ENCODE peak calls at places on chromosomes 7 and 10, in nine cellular contexts. P is cardiac muscle cell, G is lower leg skin, I is neural progenitor cell, L is fibroblast of mammary gland, H is tibial artery, O is left ventricle myocardium inferior, N is astrocyte, C is pancreas. W is an unnamed sample.
A peak's percentile ranks its signal among the peaks of the same experiment; 100 is the strongest.

GRCh38 chr10:62048473-62048872 is 147.0 kb downstream of the ARID5B start:
- DNase-seq in G (no peak), P (no peak), I (no peak), L (no peak), O (no peak), N (no peak), H (no peak), C (no peak), W (no peak)

GRCh38 chr10:127908106-127908957 is 1.4 kb downstream of the PTPRE start:
- DNase-seq in L (peak; percentile 97), H (no peak), G (no peak), P (no peak), N (peak; percentile 91), I (no peak), C (peak; percentile 20), O (no peak), W (peak; percentile 63)

GRCh38 chr7:77958436-77958835 is 159.9 kb downstream of the PHTF2 start:
- DNase-seq in H (no peak), L (no peak), O (no peak), G (no peak), P (no peak), C (no peak), I (no peak), N (no peak), W (no peak)

GRCh38 chr10:69451209-69451783 is at the start of gene TSPAN15:
- DNase-seq in I (peak; percentile 97), C (peak; percentile 91), N (peak; percentile 57), P (peak; percentile 96), G (peak; percentile 72), L (peak; percentile 45), O (peak; percentile 92), H (peak; percentile 81), W (no peak)

GRCh38 chr7:2612445-2613112 is 19.2 kb upstream of the TTYH3 start:
- DNase-seq in O (no peak), P (no peak), H (no peak), C (no peak), N (no peak), L (no peak), G (no peak), I (no peak), W (no peak)

GRCh38 chr7:155538293-155538692 is 8.1 kb downstream of the CNPY1 start:
- DNase-seq in H (no peak), N (no peak), L (no peak), P (no peak), G (no peak), O (no peak), C (no peak), I (peak; percentile 28), W (no peak)

GRCh38 chr10:86053675-86054074 is 312.9 kb downstream of the GRID1 start:
- DNase-seq in O (no peak), N (no peak), C (no peak), L (no peak), H (no peak), P (no peak), G (no peak), I (no peak), W (no peak)

GRCh38 chr7:129489491-129489890 is 12.8 kb upstream of the SMKR1 start:
- DNase-seq in L (peak; percentile 80), I (no peak), N (peak; percentile 98), H (no peak), P (no peak), O (no peak), C (no peak), G (no peak), W (no peak)

GRCh38 chr7:109545686-109546085 is 976.0 kb downstream of the DNAJB9 start:
- DNase-seq in C (no peak), H (no peak), G (no peak), N (no peak), I (no peak), P (peak; percentile 15), O (no peak), L (no peak), W (no peak)

GRCh38 chr10:69392481-69393000 is 24.2 kb downstream of the TACR2 start:
- DNase-seq in G (peak; percentile 90), C (peak; percentile 89), H (peak; percentile 92), L (peak; percentile 80), N (peak; percentile 35), O (peak; percentile 86), P (peak; percentile 90), I (peak; percentile 92), W (peak; percentile 10)

GRCh38 chr10:89954787-89955566 is 253.6 kb downstream of the KIF20B start:
- DNase-seq in G (no peak), L (peak; percentile 21), I (no peak), N (no peak), O (no peak), C (no peak), P (no peak), H (no peak), W (no peak)

GRCh38 chr10:109953745-109954144 is 30.4 kb upstream of the XPNPEP1 start:
- DNase-seq in L (peak; percentile 57), I (no peak), C (no peak), H (no peak), N (no peak), O (no peak), P (no peak), G (no peak), W (no peak)

GRCh38 chr10:91082447-91082846 is 138.0 kb upstream of the PCGF5 start:
- DNase-seq in I (no peak), L (no peak), H (no peak), G (no peak), C (no peak), O (no peak), N (no peak), P (no peak), W (no peak)

GRCh38 chr10:103855852-103856496 is 598 bp upstream of the SH3PXD2A start:
- DNase-seq in N (no peak), G (no peak), O (no peak), C (no peak), L (no peak), P (no peak), H (no peak), I (peak; percentile 49), W (no peak)
- H3K4me3 ChIP-seq in N (peak overlapping the region; percentile 45), G (peak overlapping the region; percentile 44), O (peak overlapping the region; percentile 87), C (peak overlapping the region; percentile 57), L (peak overlapping the region; percentile 36), P (peak overlapping the region; percentile 87), H (peak overlapping the region; percentile 61), I (peak overlapping the region; percentile 67), W (peak overlapping the region; percentile 66)

GRCh38 chr7:19390795-19391194 is 245.6 kb upstream of the FERD3L start:
- DNase-seq in N (no peak), I (no peak), O (no peak), C (no peak), P (no peak), L (no peak), G (no peak), H (no peak), W (no peak)

GRCh38 chr7:19397917-19398316 is 252.7 kb upstream of the FERD3L start:
- DNase-seq in O (no peak), G (no peak), P (no peak), C (no peak), N (peak; percentile 26), H (no peak), L (peak; percentile 29), I (no peak), W (no peak)

DNA sequence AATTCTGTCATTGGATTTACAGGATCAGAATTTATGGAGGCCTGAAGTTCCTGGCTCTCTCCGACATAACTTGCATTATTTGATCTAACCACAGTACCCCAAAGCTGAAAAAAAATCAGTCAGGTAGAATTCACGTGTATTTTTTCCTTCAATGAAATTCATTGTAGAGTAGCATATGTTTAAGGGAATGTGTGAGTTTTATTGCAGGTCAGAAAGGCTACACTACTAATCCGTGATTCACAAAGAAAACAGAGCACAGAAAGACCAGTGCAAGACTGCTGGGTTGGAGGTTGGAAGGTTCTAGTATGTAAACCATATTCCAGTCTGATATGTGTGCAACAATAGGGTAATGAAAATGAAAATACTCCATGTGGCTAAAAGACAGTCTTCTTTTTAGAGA is 247.0 kb upstream of the FERD3L start:
- DNase-seq in P (no peak), C (no peak), N (peak; percentile 86), I (no peak), L (peak; percentile 79), H (no peak), G (no peak), O (no peak), W (peak; percentile 53)
- H3K4me3 ChIP-seq in P (no peak overlapping the region), C (no peak overlapping the region), N (no peak overlapping the region), I (no peak overlapping the region), L (no peak overlapping the region), H (no peak overlapping the region), G (no peak overlapping the region), O (no peak overlapping the region), W (no peak overlapping the region)

GRCh38 chr10:123663522-123663921 is 2.6 kb upstream of the GPR26 start:
- DNase-seq in N (no peak), H (no peak), L (no peak), C (no peak), G (no peak), I (no peak), O (no peak), P (no peak), W (no peak)

GRCh38 chr10:123665371-123666286 is 526 bp upstream of the GPR26 start:
- DNase-seq in L (no peak), N (no peak), I (peak; percentile 25), H (no peak), P (no peak), O (no peak), C (no peak), G (no peak), W (no peak)

GRCh38 chr10:123669901-123670300 is 3.7 kb downstream of the GPR26 start:
- DNase-seq in N (no peak), I (no peak), G (no peak), C (no peak), O (no peak), L (peak; percentile 9), H (no peak), P (no peak), W (no peak)

DNA sequence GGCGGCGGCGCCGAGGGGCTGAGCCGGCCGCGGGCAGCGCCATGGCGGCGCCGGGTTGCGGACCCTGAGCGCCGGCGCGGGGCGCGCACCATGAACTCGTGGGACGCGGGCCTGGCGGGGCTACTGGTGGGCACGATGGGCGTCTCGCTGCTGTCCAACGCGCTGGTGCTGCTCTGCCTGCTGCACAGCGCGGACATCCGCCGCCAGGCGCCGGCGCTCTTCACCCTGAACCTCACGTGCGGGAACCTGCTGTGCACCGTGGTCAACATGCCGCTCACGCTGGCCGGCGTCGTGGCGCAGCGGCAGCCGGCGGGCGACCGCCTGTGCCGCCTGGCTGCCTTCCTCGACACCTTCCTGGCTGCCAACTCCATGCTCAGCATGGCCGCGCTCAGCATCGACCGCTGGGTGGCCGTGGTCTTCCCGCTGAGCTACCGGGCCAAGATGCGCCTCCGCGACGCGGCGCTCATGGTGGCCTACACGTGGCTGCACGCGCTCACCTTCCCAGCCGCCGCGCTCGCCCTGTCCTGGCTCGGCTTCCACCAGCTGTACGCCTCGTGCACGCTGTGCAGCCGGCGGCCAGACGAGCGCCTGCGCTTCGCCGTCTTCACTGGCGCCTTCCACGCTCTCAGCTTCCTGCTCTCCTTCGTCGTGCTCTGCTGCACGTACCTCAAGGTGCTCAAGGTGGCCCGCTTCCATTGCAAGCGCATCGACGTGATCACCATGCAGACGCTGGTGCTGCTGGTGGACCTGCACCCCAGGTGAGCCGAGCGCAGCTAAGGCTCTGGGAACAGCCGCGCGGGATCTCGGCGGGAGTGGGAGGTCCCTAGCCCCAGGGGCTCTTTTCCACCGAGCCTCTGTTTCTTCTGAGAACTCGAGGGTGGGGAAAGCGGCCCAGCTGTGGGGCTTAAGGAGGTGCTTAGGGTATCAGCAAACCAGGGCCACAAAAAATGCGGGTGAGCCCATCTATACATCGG is at the start of gene GPR26:
- DNase-seq in L (no peak), P (peak; percentile 83), G (no peak), O (no peak), H (no peak), I (peak; percentile 80), C (no peak), N (no peak), W (no peak)
- H3K4me3 ChIP-seq in L (no peak within 1 kb of the TSS), P (no peak within 1 kb of the TSS), G (no peak within 1 kb of the TSS), O (no peak within 1 kb of the TSS), H (no peak within 1 kb of the TSS), I (peak within 1 kb of the TSS; percentile 36), C (no peak within 1 kb of the TSS), N (no peak within 1 kb of the TSS), W (no peak within 1 kb of the TSS)

GRCh38 chr10:75395955-75396860 is 5.4 kb downstream of the ZNF503 start:
- DNase-seq in P (peak; percentile 55), N (no peak), H (no peak), C (peak; percentile 64), I (peak; percentile 60), L (peak; percentile 19), G (no peak), O (peak; percentile 39), W (no peak)
- H3K4me3 ChIP-seq in P (peak overlapping the region; percentile 97), N (peak overlapping the region; percentile 51), H (peak overlapping the region; percentile 40), C (peak overlapping the region; percentile 98), I (peak overlapping the region; percentile 87), L (peak overlapping the region; percentile 97), G (no peak overlapping the region), O (peak overlapping the region; percentile 93), W (peak overlapping the region; percentile 91)